ENCODE peak calls at places on chromosome 10, in seven cellular contexts. One of them, this sample, is unnamed. For H3K4me1, the result is how much of the 10 kb centered on the place peaks cover.

GRCh38 chr10:132336064-132336746 is 4.2 kb downstream of the LRRC27 start:
- DNase-seq in A549: no peak
- DNase-seq in K562: no peak
- DNase-seq in ovary: no peak
- DNase-seq in body of pancreas: no peak
- DNase-seq in adrenal gland: no peak
- DNase-seq in tibial nerve: no peak
- DNase-seq in this sample: no peak

GRCh38 chr10:126017961-126018560 is 121.7 kb downstream of the FANK1 start:
- DNase-seq in ovary: no peak
- DNase-seq in body of pancreas: peak
- DNase-seq in tibial nerve: no peak
- DNase-seq in adrenal gland: no peak
- DNase-seq in A549: no peak
- DNase-seq in K562: no peak
- DNase-seq in this sample: no peak

GRCh38 chr10:124388476-124388822 is 30.3 kb downstream of the OAT start:
- DNase-seq in A549: no peak
- DNase-seq in K562: no peak
- DNase-seq in body of pancreas: no peak
- DNase-seq in adrenal gland: no peak
- DNase-seq in tibial nerve: no peak
- DNase-seq in ovary: no peak
- DNase-seq in this sample: no peak

GRCh38 chr10:119650692-119651513 is at the start of gene BAG3:
- DNase-seq in body of pancreas: peak
- DNase-seq in ovary: peak
- DNase-seq in adrenal gland: peak
- DNase-seq in K562: peak
- DNase-seq in tibial nerve: peak
- DNase-seq in A549: peak
- DNase-seq in this sample: peak

GRCh38 chr10:34378297-34378696 is 436.8 kb downstream of the PARD3 start:
- DNase-seq in adrenal gland: no peak
- DNase-seq in K562: no peak
- DNase-seq in body of pancreas: no peak
- DNase-seq in A549: no peak
- DNase-seq in ovary: no peak
- DNase-seq in tibial nerve: no peak
- DNase-seq in this sample: no peak

GRCh38 chr10:71963756-71964668 is at the start of gene CHST3:
- DNase-seq in ovary: peak
- DNase-seq in body of pancreas: peak
- DNase-seq in K562: no peak
- DNase-seq in tibial nerve: no peak
- DNase-seq in A549: peak
- DNase-seq in adrenal gland: peak
- DNase-seq in this sample: no peak

GRCh38 chr10:133460208-133460769 is 6.5 kb downstream of the SCART1 start:
- DNase-seq in tibial nerve: no peak
- DNase-seq in adrenal gland: no peak
- DNase-seq in body of pancreas: no peak
- DNase-seq in ovary: no peak
- DNase-seq in K562: no peak
- DNase-seq in A549: no peak
- DNase-seq in this sample: no peak

GRCh38 chr10:22560391-22561239 is 153.8 kb downstream of the PIP4K2A start:
- DNase-seq in ovary: no peak
- DNase-seq in adrenal gland: no peak
- DNase-seq in tibial nerve: no peak
- DNase-seq in A549: no peak
- DNase-seq in K562: no peak
- DNase-seq in body of pancreas: no peak
- DNase-seq in this sample: no peak

GRCh38 chr10:114623661-114624294 is 34.3 kb downstream of the ABLIM1 start:
- DNase-seq in adrenal gland: peak
- DNase-seq in K562: no peak
- DNase-seq in tibial nerve: no peak
- DNase-seq in ovary: no peak
- DNase-seq in body of pancreas: peak
- DNase-seq in A549: peak
- DNase-seq in this sample: no peak

GRCh38 chr10:109974509-109975191 is 33.1 kb upstream of the ADD3 start:
- DNase-seq in A549: peak
- DNase-seq in tibial nerve: no peak
- DNase-seq in ovary: no peak
- DNase-seq in K562: no peak
- DNase-seq in body of pancreas: peak
- DNase-seq in adrenal gland: no peak
- DNase-seq in this sample: no peak

GRCh38 chr10:80157561-80157960 is 25.0 kb downstream of the PLAC9 start:
- DNase-seq in tibial nerve: no peak
- DNase-seq in adrenal gland: no peak
- DNase-seq in ovary: no peak
- DNase-seq in K562: no peak
- DNase-seq in body of pancreas: no peak
- DNase-seq in A549: no peak
- DNase-seq in this sample: no peak

GRCh38 chr10:80160361-80161128 is 28.0 kb downstream of the PLAC9 start:
- DNase-seq in K562: no peak
- DNase-seq in tibial nerve: no peak
- DNase-seq in ovary: no peak
- DNase-seq in body of pancreas: no peak
- DNase-seq in A549: no peak
- DNase-seq in adrenal gland: no peak
- DNase-seq in this sample: no peak

GRCh38 chr10:80159166-80159888 is 26.8 kb downstream of the PLAC9 start:
- DNase-seq in adrenal gland: no peak
- DNase-seq in body of pancreas: no peak
- DNase-seq in tibial nerve: no peak
- DNase-seq in A549: no peak
- DNase-seq in ovary: no peak
- DNase-seq in K562: no peak
- DNase-seq in this sample: no peak

GRCh38 chr10:80158126-80158525 is 25.6 kb downstream of the PLAC9 start:
- DNase-seq in body of pancreas: no peak
- DNase-seq in K562: no peak
- DNase-seq in adrenal gland: no peak
- DNase-seq in tibial nerve: no peak
- DNase-seq in ovary: no peak
- DNase-seq in A549: no peak
- DNase-seq in this sample: no peak

GRCh38 chr10:80158598-80159127 is 26.1 kb downstream of the PLAC9 start:
- DNase-seq in adrenal gland: peak
- DNase-seq in ovary: peak
- DNase-seq in body of pancreas: peak
- DNase-seq in tibial nerve: peak
- DNase-seq in K562: peak
- DNase-seq in A549: peak
- DNase-seq in this sample: peak
- H3K27ac ChIP-seq in adrenal gland: peak
- H3K27ac ChIP-seq in ovary: peak
- H3K27ac ChIP-seq in body of pancreas: peak
- H3K27ac ChIP-seq in tibial nerve: peak
- H3K27ac ChIP-seq in K562: peak
- H3K27ac ChIP-seq in A549: peak
- H3K27ac ChIP-seq in this sample: peak

DNA sequence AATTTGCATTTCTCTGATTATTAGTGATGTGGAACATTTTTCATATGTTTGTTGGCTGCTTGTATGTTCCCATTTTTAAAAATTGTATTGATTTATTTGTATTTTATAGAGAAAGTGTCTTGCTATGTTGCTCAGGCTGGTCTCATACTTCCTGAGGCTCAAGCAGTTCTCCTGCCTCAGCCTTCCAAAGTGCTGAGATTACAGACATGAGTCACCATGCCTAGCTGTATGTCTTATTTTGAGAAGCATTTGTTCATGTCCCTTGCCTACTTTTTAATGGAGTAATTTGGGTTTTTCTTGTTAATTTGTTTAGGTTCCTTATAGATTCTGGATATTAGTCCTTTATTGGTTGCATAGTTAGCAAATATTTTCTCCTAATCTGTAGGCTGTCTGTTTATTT is 214.2 kb upstream of the KAT6B start:
- DNase-seq in A549: no peak
- DNase-seq in ovary: no peak
- DNase-seq in adrenal gland: no peak
- DNase-seq in K562: no peak
- DNase-seq in body of pancreas: no peak
- DNase-seq in tibial nerve: no peak
- DNase-seq in this sample: no peak
- H3K4me1 ChIP-seq in A549: under half
- H3K4me1 ChIP-seq in ovary: under half
- H3K4me1 ChIP-seq in adrenal gland: under half
- H3K4me1 ChIP-seq in K562: under half
- H3K4me1 ChIP-seq in body of pancreas: under half
- H3K4me1 ChIP-seq in tibial nerve: under half
- H3K4me1 ChIP-seq in this sample: under half

GRCh38 chr10:60388709-60389241 is 900 bp downstream of the ANK3 start:
- DNase-seq in K562: no peak
- DNase-seq in body of pancreas: no peak
- DNase-seq in ovary: no peak
- DNase-seq in A549: no peak
- DNase-seq in adrenal gland: no peak
- DNase-seq in tibial nerve: no peak
- DNase-seq in this sample: no peak
- TF ChIP-seq POLR2A in K562: no peak
- TF ChIP-seq POLR2A in body of pancreas: no peak
- TF ChIP-seq POLR2A in ovary: no peak
- TF ChIP-seq POLR2A in A549: no peak
- TF ChIP-seq POLR2A in adrenal gland: no peak
- TF ChIP-seq POLR2A in tibial nerve: no peak
- TF ChIP-seq POLR2A in this sample: no peak

GRCh38 chr10:8049874-8050560 is 4.5 kb upstream of the GATA3 start:
- DNase-seq in tibial nerve: no peak
- DNase-seq in A549: peak
- DNase-seq in K562: no peak
- DNase-seq in adrenal gland: no peak
- DNase-seq in ovary: no peak
- DNase-seq in body of pancreas: no peak
- DNase-seq in this sample: no peak
- H3K27ac ChIP-seq in tibial nerve: no peak
- H3K27ac ChIP-seq in A549: peak
- H3K27ac ChIP-seq in K562: no peak
- H3K27ac ChIP-seq in adrenal gland: peak
- H3K27ac ChIP-seq in ovary: no peak
- H3K27ac ChIP-seq in body of pancreas: no peak
- H3K27ac ChIP-seq in this sample: no peak

GRCh38 chr10:103443475-103444185 is 8.5 kb downstream of the CALHM2 start:
- DNase-seq in A549: no peak
- DNase-seq in tibial nerve: no peak
- DNase-seq in K562: no peak
- DNase-seq in ovary: no peak
- DNase-seq in adrenal gland: no peak
- DNase-seq in body of pancreas: no peak
- DNase-seq in this sample: no peak
- H3K4me1 ChIP-seq in A549: under half
- H3K4me1 ChIP-seq in tibial nerve: under half
- H3K4me1 ChIP-seq in K562: under half
- H3K4me1 ChIP-seq in ovary: under half
- H3K4me1 ChIP-seq in adrenal gland: half or more
- H3K4me1 ChIP-seq in body of pancreas: under half
- H3K4me1 ChIP-seq in this sample: under half

DNA sequence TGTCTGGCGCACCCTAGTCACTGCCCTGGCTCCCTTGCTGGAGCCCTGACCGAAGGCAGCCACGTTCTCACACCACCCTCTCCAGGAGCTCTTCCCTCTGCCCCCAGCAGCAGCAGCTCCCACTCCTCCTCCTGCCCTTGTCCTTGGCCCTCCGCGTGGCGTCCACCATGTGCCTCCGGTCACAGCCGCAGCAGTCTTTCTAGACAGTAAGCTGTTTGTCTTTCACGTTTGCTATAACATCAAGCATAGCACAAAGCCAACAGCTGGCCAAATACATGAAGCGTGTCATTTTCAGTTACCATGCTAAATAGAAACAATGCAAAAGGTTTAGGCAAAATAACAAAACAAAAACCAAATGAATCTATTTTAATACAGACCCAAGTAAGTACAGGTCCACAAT is 3.3 kb downstream of the PITRM1 start:
- DNase-seq in ovary: no peak
- DNase-seq in adrenal gland: peak
- DNase-seq in A549: no peak
- DNase-seq in body of pancreas: no peak
- DNase-seq in tibial nerve: no peak
- DNase-seq in K562: no peak
- DNase-seq in this sample: no peak
- TF ChIP-seq POLR2A in ovary: no peak
- TF ChIP-seq POLR2A in adrenal gland: no peak
- TF ChIP-seq POLR2A in A549: no peak
- TF ChIP-seq POLR2A in body of pancreas: no peak
- TF ChIP-seq POLR2A in tibial nerve: no peak
- TF ChIP-seq POLR2A in K562: no peak
- TF ChIP-seq POLR2A in this sample: no peak

GRCh38 chr10:30970760-30971460 is 60.8 kb downstream of the ZNF438 start:
- DNase-seq in body of pancreas: no peak
- DNase-seq in tibial nerve: peak
- DNase-seq in A549: no peak
- DNase-seq in ovary: no peak
- DNase-seq in adrenal gland: no peak
- DNase-seq in K562: no peak
- DNase-seq in this sample: no peak
- H3K27ac ChIP-seq in body of pancreas: no peak
- H3K27ac ChIP-seq in tibial nerve: peak
- H3K27ac ChIP-seq in A549: no peak
- H3K27ac ChIP-seq in ovary: no peak
- H3K27ac ChIP-seq in adrenal gland: no peak
- H3K27ac ChIP-seq in K562: no peak
- H3K27ac ChIP-seq in this sample: no peak